ENCODE peak calls at places on chromosomes 3 and 15, in nine cellular contexts. U, O, F, N, Z, J, P, K and V are unnamed samples. For H3K27me3, H3K9me3 and H3K36me3, the result is how much of the 10 kb centered on the place peaks cover.

GRCh38 chr3:78360849-78361248 is 1321.0 kb downstream of the ROBO2 start:
- DNase-seq in U (no peak), O (no peak), F (no peak), N (no peak), Z (no peak), J (no peak), P (no peak), K (no peak), V (no peak)

GRCh38 chr3:158794206-158794605 is 7.6 kb upstream of the MFSD1 start:
- DNase-seq in U (no peak), O (no peak), F (no peak), N (no peak), Z (no peak), J (no peak), P (no peak), K (no peak), V (no peak)

GRCh38 chr15:86608461-86608860 is 528.8 kb downstream of the AGBL1 start:
- DNase-seq in U (no peak), O (no peak), F (no peak), N (no peak), Z (no peak), J (no peak), P (no peak), K (no peak), V (peak)

GRCh38 chr3:108757404-108757982 is at the start of gene RETNLB:
- DNase-seq in U (no peak), O (no peak), F (no peak), N (no peak), Z (no peak), J (peak), P (peak), K (no peak), V (no peak)

GRCh38 chr3:129908417-129908816 is 14.9 kb upstream of the TMCC1 start:
- DNase-seq in U (no peak), O (no peak), F (no peak), N (no peak), Z (no peak), J (no peak), P (no peak), K (no peak), V (no peak)

GRCh38 chr3:157417247-157417646 is 19.4 kb upstream of the PTX3 start:
- DNase-seq in U (no peak), O (no peak), F (peak), N (no peak), Z (no peak), J (no peak), P (no peak), K (no peak), V (no peak)

GRCh38 chr3:161171113-161171512 is 50.0 kb upstream of the NMD3 start:
- DNase-seq in U (peak), O (peak), F (peak), N (no peak), Z (peak), J (no peak), P (no peak), K (no peak), V (peak)

GRCh38 chr3:194617827-194618226 is 15.4 kb downstream of the TMEM44 start:
- DNase-seq in U (no peak), O (peak), F (no peak), N (no peak), Z (no peak), J (no peak), P (no peak), K (no peak), V (peak)

GRCh38 chr15:70172124-70172523 is 74.4 kb upstream of the TLE3 start:
- DNase-seq in U (no peak), O (no peak), F (no peak), N (no peak), Z (no peak), J (no peak), P (no peak), K (no peak), V (no peak)

DNA sequence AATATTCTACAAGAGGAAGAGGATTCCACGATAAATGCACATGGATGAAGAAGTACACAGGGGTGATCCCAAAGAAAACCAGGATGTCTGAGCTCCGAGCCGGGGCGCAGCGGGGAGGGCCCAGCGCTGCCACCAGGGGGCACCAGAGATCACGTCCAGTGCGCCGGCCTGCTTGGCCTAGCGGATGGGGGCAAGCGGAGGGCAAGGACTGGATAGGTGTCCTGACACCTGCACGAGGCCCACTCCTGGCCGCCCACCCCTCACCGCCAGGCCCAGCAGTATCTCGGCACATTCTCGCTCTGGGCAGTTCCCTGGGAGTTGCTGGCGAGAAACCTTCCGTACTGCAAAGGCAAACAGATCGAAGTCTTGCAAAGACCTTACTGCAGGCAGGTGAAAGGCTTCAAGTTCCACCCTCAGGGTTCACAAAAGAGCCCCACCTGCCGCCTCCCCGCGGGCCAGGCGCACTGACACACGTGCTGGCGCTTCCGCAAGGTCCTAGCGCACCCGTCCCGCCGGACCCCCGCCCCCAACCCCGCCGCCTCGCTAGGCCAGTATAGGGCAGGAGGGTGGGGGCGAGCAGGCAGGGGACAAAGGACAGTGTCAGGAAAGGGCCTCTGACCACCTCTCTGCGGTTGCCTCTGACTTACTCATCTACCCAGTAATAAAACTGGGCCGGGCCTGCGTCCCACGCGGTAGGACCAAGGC is 3.3 kb downstream of the ANKRD63 start:
- DNase-seq in U (peak), O (no peak), F (peak), N (peak), Z (peak), J (peak), P (peak), K (peak), V (peak)
- H3K27me3 ChIP-seq in U (under half), O (half or more), F (under half), N (under half), Z (under half), J (under half), P (under half), K (under half), V (under half)

GRCh38 chr3:26271848-26272247 is 350.7 kb upstream of the LRRC3B start:
- DNase-seq in U (no peak), O (no peak), F (no peak), N (no peak), Z (no peak), J (no peak), P (no peak), K (no peak), V (no peak)
- H3K9me3 ChIP-seq in U (under half), O (under half), F (under half), N (under half), Z (under half), J (under half), P (under half), K (under half), V (under half)

GRCh38 chr3:45676248-45677044 is 12.8 kb upstream of the SACM1L start:
- DNase-seq in U (no peak), O (no peak), F (no peak), N (no peak), Z (no peak), J (no peak), P (no peak), K (no peak), V (no peak)

GRCh38 chr3:45667569-45667967 is 21.6 kb upstream of the SACM1L start:
- DNase-seq in U (no peak), O (no peak), F (no peak), N (no peak), Z (no peak), J (no peak), P (no peak), K (no peak), V (no peak)

GRCh38 chr3:45673273-45673672 is 15.9 kb upstream of the SACM1L start:
- DNase-seq in U (no peak), O (no peak), F (no peak), N (no peak), Z (no peak), J (no peak), P (no peak), K (no peak), V (no peak)

GRCh38 chr3:45666729-45667440 is 22.3 kb upstream of the SACM1L start:
- DNase-seq in U (no peak), O (peak), F (no peak), N (no peak), Z (no peak), J (no peak), P (no peak), K (no peak), V (peak)

DNA sequence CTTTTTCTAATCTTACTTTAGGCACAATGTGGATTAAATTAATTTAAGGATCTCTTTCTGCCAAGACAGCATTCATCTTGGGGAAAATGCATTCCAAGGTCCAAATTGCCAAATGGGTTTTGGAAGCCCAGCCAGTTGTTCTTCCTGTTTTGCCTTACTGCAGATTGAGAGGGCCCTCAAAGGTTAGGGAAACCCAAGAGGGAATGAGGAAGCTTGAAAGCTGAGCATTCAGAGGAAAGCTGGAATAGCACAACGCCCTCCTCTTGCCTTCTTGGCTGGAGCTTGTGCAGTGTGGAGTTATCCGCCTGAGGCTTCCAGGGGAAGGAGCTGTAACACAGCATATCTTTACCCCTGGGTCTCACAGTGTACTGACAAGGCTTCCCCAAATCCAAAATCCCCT is 18.2 kb upstream of the SACM1L start:
- DNase-seq in U (no peak), O (no peak), F (no peak), N (no peak), Z (no peak), J (no peak), P (no peak), K (no peak), V (no peak)
- H3K36me3 ChIP-seq in U (under half), O (half or more), F (half or more), N (under half), Z (under half), J (half or more), P (half or more), K (under half), V (under half)

GRCh38 chr15:51263726-51264125 is 74.7 kb downstream of the CYP19A1 start:
- DNase-seq in U (no peak), O (no peak), F (no peak), N (no peak), Z (no peak), J (no peak), P (no peak), K (no peak), V (no peak)
- H3K27me3 ChIP-seq in U (under half), O (half or more), F (under half), N (under half), Z (under half), J (under half), P (under half), K (under half), V (under half)

GRCh38 chr3:42752961-42753360 is 20.1 kb downstream of the CCDC13 start:
- DNase-seq in U (no peak), O (no peak), F (no peak), N (no peak), Z (no peak), J (peak), P (no peak), K (no peak), V (no peak)

GRCh38 chr3:42750834-42751233 is 22.2 kb downstream of the CCDC13 start:
- DNase-seq in U (no peak), O (no peak), F (peak), N (no peak), Z (peak), J (peak), P (no peak), K (no peak), V (no peak)

GRCh38 chr3:42753757-42754156 is 19.3 kb downstream of the CCDC13 start:
- DNase-seq in U (no peak), O (no peak), F (no peak), N (no peak), Z (no peak), J (no peak), P (no peak), K (no peak), V (no peak)

GRCh38 chr3:42751609-42752008 is 21.4 kb downstream of the CCDC13 start:
- DNase-seq in U (no peak), O (no peak), F (peak), N (no peak), Z (peak), J (peak), P (no peak), K (no peak), V (no peak)

DNA sequence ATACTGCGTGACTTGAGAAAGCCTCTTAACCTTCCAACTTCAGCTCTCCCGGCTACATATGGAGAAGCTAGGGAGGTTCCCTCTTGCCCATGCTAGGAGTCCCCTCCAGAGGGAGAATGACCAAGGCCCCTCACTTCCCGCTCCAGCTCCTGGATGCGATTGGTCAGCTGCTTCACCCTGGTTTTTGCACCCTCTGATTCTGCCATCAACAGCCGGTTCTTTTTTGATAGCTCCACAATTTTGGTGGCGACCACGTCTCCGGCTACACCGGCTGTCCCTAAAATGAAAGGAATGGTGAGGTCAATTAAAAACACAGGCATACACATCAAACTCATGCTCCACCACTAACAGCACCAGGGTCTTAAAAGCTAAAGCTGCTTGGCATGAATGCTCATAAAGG is 20.6 kb downstream of the CCDC13 start:
- DNase-seq in U (no peak), O (no peak), F (no peak), N (no peak), Z (no peak), J (peak), P (no peak), K (no peak), V (no peak)
- H3K9me3 ChIP-seq in U (under half), O (under half), F (under half), N (under half), Z (under half), J (under half), P (under half), K (under half), V (under half)

GRCh38 chr3:15683253-15683652 is 81.7 kb downstream of the BTD start:
- DNase-seq in U (no peak), O (no peak), F (no peak), N (no peak), Z (no peak), J (no peak), P (no peak), K (no peak), V (no peak)
- H3K36me3 ChIP-seq in U (under half), O (under half), F (half or more), N (under half), Z (under half), J (half or more), P (half or more), K (under half), V (under half)

DNA sequence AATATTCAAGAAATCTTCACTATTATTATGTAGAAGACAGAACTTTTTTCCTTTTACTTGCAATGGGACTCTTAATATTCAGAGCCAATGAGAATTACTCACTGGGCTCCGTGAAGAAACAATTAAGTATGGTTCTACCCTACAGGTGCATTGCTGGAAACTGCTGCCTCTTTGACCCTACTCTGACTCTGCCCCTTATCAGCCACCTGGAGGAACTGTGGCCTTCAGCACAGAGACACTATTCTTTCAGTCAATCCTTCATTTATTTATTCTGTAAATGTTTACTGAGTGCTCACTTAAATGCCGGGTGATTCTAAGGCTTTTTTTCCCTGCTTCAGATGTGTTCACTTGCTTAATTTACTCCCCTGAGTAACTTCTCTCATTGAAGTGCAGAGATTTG is 163.2 kb downstream of the SYNPR start:
- DNase-seq in U (no peak), O (no peak), F (no peak), N (no peak), Z (no peak), J (peak), P (no peak), K (no peak), V (no peak)
- H3K27me3 ChIP-seq in U (under half), O (under half), F (under half), N (under half), Z (under half), J (under half), P (under half), K (under half), V (under half)

GRCh38 chr3:187125319-187126031 is 13.8 kb downstream of the RPL39L start:
- DNase-seq in U (no peak), O (no peak), F (no peak), N (no peak), Z (no peak), J (no peak), P (no peak), K (peak), V (no peak)

GRCh38 chr3:187132666-187133065 is 6.6 kb downstream of the RPL39L start:
- DNase-seq in U (no peak), O (no peak), F (no peak), N (no peak), Z (no peak), J (no peak), P (no peak), K (no peak), V (no peak)

GRCh38 chr3:187131981-187132380 is 7.3 kb downstream of the RPL39L start:
- DNase-seq in U (no peak), O (peak), F (no peak), N (no peak), Z (no peak), J (no peak), P (no peak), K (no peak), V (no peak)

GRCh38 chr3:187136347-187136746 is 2.9 kb downstream of the RPL39L start:
- DNase-seq in U (no peak), O (no peak), F (no peak), N (no peak), Z (no peak), J (no peak), P (no peak), K (no peak), V (no peak)

DNA sequence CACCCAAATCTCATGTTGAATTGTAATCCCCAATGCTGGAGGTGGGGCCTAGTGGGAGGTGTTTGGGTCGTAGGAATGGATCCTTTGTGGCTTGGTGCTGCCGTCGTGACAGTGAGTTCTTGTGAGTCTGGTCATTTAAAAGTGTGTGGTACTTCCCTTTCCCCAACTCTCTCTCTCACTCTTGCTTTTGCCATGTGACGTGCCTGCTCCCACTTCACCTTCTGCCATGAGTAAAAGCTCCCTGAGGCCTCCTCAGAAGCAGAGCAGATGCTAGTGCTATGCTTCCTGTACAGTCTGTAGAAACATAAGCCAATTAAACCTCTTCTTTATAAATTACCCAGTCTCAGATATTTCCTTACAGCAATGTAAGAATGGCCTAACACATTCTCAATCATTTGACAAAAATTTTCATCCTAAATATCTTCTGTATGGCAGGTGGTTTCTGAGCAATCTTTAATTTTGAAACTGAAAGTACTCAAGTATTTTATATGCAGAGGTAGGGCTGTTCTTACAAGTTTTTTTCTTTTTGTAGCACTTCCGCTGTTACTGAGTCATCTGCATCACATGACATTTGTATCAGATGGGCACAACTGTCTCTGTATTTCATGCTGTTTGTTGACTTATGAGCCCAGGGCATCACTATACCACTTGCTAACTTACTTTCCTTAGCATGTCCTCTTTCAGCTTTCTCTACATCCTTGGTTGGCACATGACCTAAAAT is 8.8 kb downstream of the RPL39L start:
- DNase-seq in U (no peak), O (peak), F (no peak), N (peak), Z (no peak), J (no peak), P (no peak), K (peak), V (no peak)
- H3K9me3 ChIP-seq in U (under half), O (under half), F (under half), N (under half), Z (under half), J (under half), P (under half), K (under half), V (under half)